ENCODE peak calls at places on chromosome 15, in six cellular contexts. N, G, T, D, O and P are unnamed samples.

GRCh38 chr15:29677871-29678431 is 144.3 kb downstream of the TJP1 start:
- DNase-seq in N (no peak), G (no peak), T (no peak), D (no peak), O (no peak), P (no peak)

GRCh38 chr15:87817553-87817952 is 439.0 kb downstream of the NTRK3 start:
- DNase-seq in N (no peak), G (peak), T (no peak), D (no peak), O (no peak), P (peak)

GRCh38 chr15:49506341-49506740 is 83.3 kb downstream of the FGF7 start:
- DNase-seq in N (no peak), G (no peak), T (peak), D (no peak), O (no peak), P (no peak)

GRCh38 chr15:57323806-57324589 is 52.3 kb upstream of the CGNL1 start:
- DNase-seq in N (peak), G (peak), T (no peak), D (no peak), O (no peak), P (no peak)

GRCh38 chr15:23648920-23649515 is 1.4 kb upstream of the MAGEL2 start:
- DNase-seq in N (peak), G (no peak), T (peak), D (peak), O (peak), P (peak)

GRCh38 chr15:88586401-88587162 is 34.6 kb upstream of the AEN start:
- DNase-seq in N (no peak), G (peak), T (peak), D (no peak), O (no peak), P (no peak)

GRCh38 chr15:27418729-27419128 is 447.7 kb downstream of the GABRG3 start:
- DNase-seq in N (peak), G (no peak), T (no peak), D (no peak), O (peak), P (no peak)

GRCh38 chr15:70109522-70109921 is 11.8 kb upstream of the TLE3 start:
- DNase-seq in N (no peak), G (no peak), T (no peak), D (no peak), O (no peak), P (no peak)

GRCh38 chr15:33119263-33119662 is 75.3 kb downstream of the FMN1 start:
- DNase-seq in N (no peak), G (no peak), T (no peak), D (no peak), O (no peak), P (no peak)

GRCh38 chr15:29942144-29942543 is 119.9 kb upstream of the TJP1 start:
- DNase-seq in N (peak), G (no peak), T (peak), D (no peak), O (no peak), P (no peak)

GRCh38 chr15:59002418-59002859 is 15.0 kb downstream of the RNF111 start:
- DNase-seq in N (no peak), G (no peak), T (peak), D (no peak), O (no peak), P (no peak)

GRCh38 chr15:25810631-25811077 is 52.5 kb downstream of the ATP10A start:
- DNase-seq in N (peak), G (no peak), T (no peak), D (no peak), O (peak), P (no peak)

GRCh38 chr15:90611157-90611556 is 81.4 kb downstream of the CRTC3 start:
- DNase-seq in N (no peak), G (no peak), T (no peak), D (no peak), O (no peak), P (no peak)

GRCh38 chr15:57560976-57561711 is 30.6 kb upstream of the MYZAP start:
- DNase-seq in N (peak), G (peak), T (peak), D (peak), O (peak), P (peak)

GRCh38 chr15:85591622-85592021 is 203.1 kb downstream of the KLHL25 start:
- DNase-seq in N (no peak), G (no peak), T (no peak), D (no peak), O (no peak), P (no peak)

GRCh38 chr15:85587707-85588441 is 206.9 kb downstream of the KLHL25 start:
- DNase-seq in N (no peak), G (peak), T (peak), D (no peak), O (no peak), P (peak)

GRCh38 chr15:85588657-85589056 is 206.1 kb downstream of the KLHL25 start:
- DNase-seq in N (no peak), G (peak), T (peak), D (no peak), O (no peak), P (peak)

GRCh38 chr15:85592148-85592547 is 202.6 kb downstream of the KLHL25 start:
- DNase-seq in N (no peak), G (peak), T (peak), D (no peak), O (no peak), P (peak)

DNA sequence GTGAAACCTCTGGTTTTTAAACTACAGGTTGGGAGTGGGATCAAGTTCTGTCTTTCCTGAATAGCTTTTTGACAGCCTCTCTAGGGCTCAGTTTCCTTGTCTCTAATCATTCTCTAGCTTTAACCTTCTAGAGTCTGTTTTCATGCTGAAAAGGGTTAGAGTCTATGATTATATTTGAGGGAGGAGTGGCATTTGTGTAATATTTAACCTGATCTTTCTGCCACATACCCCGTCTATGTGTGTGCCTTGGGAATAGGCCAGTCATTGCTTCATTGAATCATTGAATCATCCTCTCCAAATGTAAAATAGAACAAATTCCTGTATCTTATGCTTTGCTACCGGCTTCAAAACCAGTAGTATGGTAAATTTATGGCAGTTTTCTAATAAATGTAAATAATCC is 204.9 kb downstream of the KLHL25 start:
- DNase-seq in N (no peak), G (peak), T (no peak), D (no peak), O (no peak), P (peak)
- H3K4me3 ChIP-seq in N (no peak), G (no peak), T (no peak), D (no peak), O (no peak), P (no peak)

DNA sequence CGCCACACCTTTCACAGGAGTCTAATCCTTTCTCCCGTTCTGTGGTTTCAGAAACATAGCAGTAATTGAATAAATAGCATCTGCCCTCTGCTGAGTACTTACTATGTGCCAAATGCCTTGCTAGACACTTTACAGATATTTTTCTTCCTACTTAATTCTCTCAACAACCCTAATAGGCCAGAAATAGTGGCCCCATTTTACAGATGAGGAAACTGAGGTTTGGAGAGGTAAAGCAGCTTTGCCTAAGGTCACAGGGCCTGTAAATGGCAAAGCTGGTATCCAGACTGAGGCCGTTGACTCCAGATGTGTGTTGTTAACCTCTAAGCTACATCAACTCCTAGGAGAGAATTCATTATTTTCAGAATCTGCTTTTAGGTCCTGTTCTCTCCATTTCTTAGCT is 246.8 kb upstream of the TPM1 start:
- DNase-seq in N (no peak), G (no peak), T (no peak), D (no peak), O (no peak), P (no peak)
- H3K18ac ChIP-seq in N (no peak), G (no peak), T (peak), D (no peak), O (no peak), P (no peak)

GRCh38 chr15:44666208-44667038 is 3.0 kb upstream of the SPG11 start:
- DNase-seq in N (no peak), G (no peak), T (no peak), D (no peak), O (no peak), P (no peak)
- H3K4me3 ChIP-seq in N (no peak), G (no peak), T (no peak), D (no peak), O (no peak), P (no peak)

DNA sequence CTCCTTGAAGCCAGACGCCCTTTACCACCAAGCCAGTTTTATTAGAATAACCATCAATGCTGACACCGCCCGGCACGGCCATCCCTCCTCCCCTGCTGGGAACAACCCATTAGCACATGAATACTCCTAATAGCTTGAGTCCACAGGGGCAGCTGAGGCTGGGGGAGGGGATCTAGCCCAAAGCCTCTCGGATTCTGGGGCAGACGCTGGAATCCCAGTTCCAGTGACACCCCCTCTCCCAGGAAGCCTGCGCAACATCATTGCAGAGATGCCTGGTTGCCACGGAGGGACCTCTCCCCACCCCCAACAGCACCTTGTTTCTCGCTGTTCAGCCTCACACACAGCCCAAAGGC is 1.2 kb upstream of the LINGO1 start:
- DNase-seq in N (peak), G (no peak), T (no peak), D (peak), O (no peak), P (no peak)
- H3K18ac ChIP-seq in N (no peak), G (no peak), T (no peak), D (peak), O (peak), P (no peak)

GRCh38 chr15:37015025-37015424 is 85.3 kb downstream of the MEIS2 start:
- DNase-seq in N (no peak), G (no peak), T (peak), D (no peak), O (no peak), P (peak)
- H3K4me3 ChIP-seq in N (no peak), G (no peak), T (no peak), D (no peak), O (no peak), P (no peak)

DNA sequence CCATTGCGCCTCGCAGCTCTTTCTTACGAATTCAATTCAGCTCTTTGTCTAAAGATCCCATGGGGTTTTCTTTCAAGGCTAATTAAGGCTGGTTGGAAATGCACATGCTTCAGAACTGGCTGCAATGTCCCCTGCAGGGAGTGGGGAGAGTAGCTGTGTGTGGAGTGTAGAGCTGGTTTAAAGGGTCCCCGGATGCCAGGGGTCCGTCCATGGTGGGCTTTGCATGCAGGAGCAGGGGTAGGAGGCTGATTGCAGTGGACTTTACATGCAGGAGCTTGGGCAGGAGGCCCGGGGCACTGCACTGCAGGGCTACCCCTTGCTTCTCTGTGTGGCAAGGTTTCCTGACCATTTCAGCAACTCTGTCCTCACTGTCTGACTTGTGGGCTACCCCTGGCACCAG is 261.6 kb upstream of the LYSMD4 start:
- DNase-seq in N (peak), G (no peak), T (no peak), D (no peak), O (peak), P (no peak)
- H3K18ac ChIP-seq in N (no peak), G (no peak), T (no peak), D (peak), O (peak), P (no peak)

DNA sequence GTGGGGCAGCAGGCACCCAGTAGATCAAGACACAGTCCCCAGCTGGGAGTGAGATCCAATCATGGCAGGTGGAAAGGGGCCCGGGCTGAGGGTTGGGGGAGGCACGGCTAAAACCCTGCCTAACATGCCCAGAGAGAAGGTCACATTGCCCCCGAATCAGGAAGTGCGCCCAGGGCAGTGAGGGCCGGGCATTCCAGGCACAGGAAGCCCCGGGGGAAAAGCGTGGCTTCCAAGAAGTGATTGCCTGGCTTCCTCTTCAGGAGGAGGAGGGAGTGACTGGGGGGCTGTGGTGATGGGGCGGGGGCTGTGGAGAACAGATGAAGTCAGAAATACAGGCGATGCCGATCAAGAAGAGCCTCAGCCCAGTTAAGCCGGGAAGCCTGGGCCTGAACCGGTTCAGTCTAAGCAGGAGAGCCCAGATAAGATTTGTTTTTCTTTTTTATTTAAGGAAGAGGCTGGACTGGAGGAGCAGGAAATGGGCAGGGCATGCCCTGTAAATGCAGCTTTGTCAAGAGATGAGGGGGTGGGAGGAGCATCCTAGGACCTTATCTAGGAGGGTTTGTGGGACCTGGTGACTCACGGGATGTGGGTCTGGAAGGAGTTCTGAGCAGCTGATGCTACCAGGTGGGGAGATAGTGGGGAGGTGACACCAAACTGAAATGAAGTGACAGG is 83.9 kb downstream of the CHSY1 start:
- DNase-seq in N (peak), G (peak), T (peak), D (no peak), O (no peak), P (peak)
- H3K4me3 ChIP-seq in N (no peak), G (no peak), T (no peak), D (no peak), O (no peak), P (no peak)

GRCh38 chr15:68819451-68820204 is 1.1 kb downstream of the ANP32A start:
- DNase-seq in N (peak), G (peak), T (peak), D (no peak), O (peak), P (peak)

GRCh38 chr15:68817304-68818087 is 3.2 kb downstream of the ANP32A start:
- DNase-seq in N (peak), G (peak), T (peak), D (peak), O (peak), P (peak)

GRCh38 chr15:68818671-68819450 is 1.8 kb downstream of the ANP32A start:
- DNase-seq in N (peak), G (no peak), T (peak), D (peak), O (peak), P (peak)

GRCh38 chr15:68816795-68817303 is 3.8 kb downstream of the ANP32A start:
- DNase-seq in N (no peak), G (no peak), T (peak), D (peak), O (no peak), P (peak)

DNA sequence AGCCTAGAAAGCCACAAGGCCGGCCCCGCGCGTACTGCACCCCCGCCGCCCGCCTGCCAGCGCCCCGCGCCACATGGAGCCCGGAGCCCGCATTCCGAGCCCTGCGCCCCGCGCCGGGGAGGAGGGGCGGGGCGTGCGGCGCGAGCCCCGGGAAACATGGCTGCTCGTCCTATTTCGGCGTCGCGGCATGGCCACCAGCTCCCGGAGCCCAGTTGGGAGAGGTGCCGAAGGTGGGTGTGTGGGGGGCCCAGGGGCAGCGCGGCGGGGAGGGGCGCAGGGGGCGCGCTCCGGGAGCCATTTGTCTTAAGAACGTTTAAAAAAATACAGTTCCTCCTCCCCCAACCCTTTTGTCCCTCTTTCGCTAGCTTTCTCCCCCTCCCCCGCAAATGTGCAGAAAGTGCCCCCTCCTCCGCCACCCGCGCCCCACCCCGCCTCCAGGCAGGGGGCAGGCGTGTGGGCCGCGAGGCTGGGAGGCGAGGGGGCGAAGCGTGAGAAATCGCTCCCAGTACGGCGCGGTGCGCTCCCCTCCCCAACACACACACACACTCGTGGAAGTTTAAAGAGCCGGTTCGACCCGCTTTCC is 2.5 kb downstream of the ANP32A start:
- DNase-seq in N (peak), G (peak), T (peak), D (peak), O (peak), P (peak)
- H3K18ac ChIP-seq in N (peak), G (peak), T (peak), D (peak), O (peak), P (peak)

DNA sequence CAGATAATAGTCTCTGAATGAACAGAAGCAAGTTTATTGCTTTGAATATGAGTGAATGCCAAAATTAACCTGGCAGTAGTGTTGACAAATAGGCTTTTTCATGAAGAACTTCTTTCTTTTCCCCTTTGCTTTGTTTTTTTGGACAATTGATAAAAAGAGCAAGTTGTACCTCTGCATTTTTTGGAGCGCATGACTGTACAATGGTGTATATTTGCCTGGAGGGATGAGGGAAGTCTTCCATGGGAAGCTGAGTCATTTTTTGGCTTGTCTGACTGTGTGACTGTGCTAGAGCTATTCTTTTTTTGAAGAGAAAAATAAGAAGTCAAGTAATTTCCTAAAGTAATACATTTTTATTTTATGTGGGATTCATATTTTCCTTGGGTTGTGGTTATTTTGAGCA is 186.9 kb downstream of the KLHL25 start:
- DNase-seq in N (no peak), G (peak), T (peak), D (no peak), O (no peak), P (peak)
- H3K4me3 ChIP-seq in N (no peak), G (no peak), T (no peak), D (no peak), O (no peak), P (peak)